ENCODE peak calls at places on chromosomes 2 and 18, in four cellular contexts. X is IMR-90; A is heart right ventricle; O is effector memory CD4-positive, alpha-beta T cell. I is an unnamed sample.

GRCh38 chr18:76972838-76973237 is 150.5 kb downstream of the ZNF236 start:
- DNase-seq in X (no peak), A (no peak), O (no peak), I (no peak)

GRCh38 chr2:108531674-108532055 is 2.6 kb upstream of the LIMS1 start:
- DNase-seq in X (no peak), A (no peak), O (no peak), I (no peak)

GRCh38 chr2:182866461-182867369 is at the start of gene FRZB:
- DNase-seq in X (peak; percentile 73), A (peak; percentile 61), O (no peak), I (peak; percentile 77)

GRCh38 chr2:36266536-36267121 is 88.9 kb upstream of the CRIM1 start:
- DNase-seq in X (no peak), A (no peak), O (no peak), I (no peak)

GRCh38 chr2:238387376-238387775 is 39.4 kb upstream of the ASB1 start:
- DNase-seq in X (no peak), A (no peak), O (no peak), I (no peak)

GRCh38 chr2:144217853-144218633 is 301.9 kb downstream of the ZEB2 start:
- DNase-seq in X (peak; percentile 35), A (no peak), O (no peak), I (no peak)

GRCh38 chr2:121860033-121860810 is 104.8 kb downstream of the TSN start:
- DNase-seq in X (peak; percentile 93), A (no peak), O (no peak), I (no peak)

GRCh38 chr2:239019193-239019581 is 171.3 kb downstream of the TWIST2 start:
- DNase-seq in X (no peak), A (no peak), O (no peak), I (no peak)

GRCh38 chr2:2823061-2823753 is 492.1 kb upstream of the MYT1L start:
- DNase-seq in X (no peak), A (no peak), O (no peak), I (no peak)

GRCh38 chr18:8277270-8277669 is 332.0 kb upstream of the RAB12 start:
- DNase-seq in X (peak; percentile 50), A (no peak), O (no peak), I (no peak)

GRCh38 chr2:4763009-4763408 is 929.2 kb upstream of the SOX11 start:
- DNase-seq in X (no peak), A (no peak), O (no peak), I (peak; percentile 82)

GRCh38 chr2:220533485-220533884 is 906.1 kb downstream of the SLC4A3 start:
- DNase-seq in X (peak; percentile 57), A (no peak), O (no peak), I (peak; percentile 43)

GRCh38 chr2:165008916-165009315 is 53.6 kb upstream of the SLC38A11 start:
- DNase-seq in X (no peak), A (no peak), O (no peak), I (no peak)
- H3K4me3 ChIP-seq in X (no peak overlapping the region), A (no peak overlapping the region), O (no peak overlapping the region), I (no peak overlapping the region)

DNA sequence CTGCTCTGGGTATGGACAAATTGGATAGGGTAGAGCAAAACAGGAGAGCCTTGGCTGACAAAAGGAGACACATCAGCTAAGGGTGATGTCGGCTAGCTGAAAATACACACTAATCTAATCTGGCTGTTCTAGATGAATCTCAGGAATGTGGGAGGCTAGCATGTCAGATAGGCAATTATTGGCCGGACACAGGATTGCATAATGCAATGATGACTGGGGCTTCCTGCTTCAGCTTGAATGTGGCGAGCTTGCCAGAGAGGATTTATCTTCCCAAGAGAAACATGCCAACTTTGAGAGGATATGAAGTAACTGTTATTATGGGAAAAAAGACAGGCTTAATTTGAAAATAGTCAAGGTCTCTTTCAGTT is 102.3 kb downstream of the TRIB2 start:
- DNase-seq in X (peak; percentile 99), A (no peak), O (no peak), I (peak; percentile 47)
- H3K4me1 ChIP-seq in X (peaks cover 13% of the 10 kb centered on the region), A (peaks cover 37% of the 10 kb centered on the region), O (no peaks in the 10 kb centered on the region), I (peaks cover 14% of the 10 kb centered on the region)

DNA sequence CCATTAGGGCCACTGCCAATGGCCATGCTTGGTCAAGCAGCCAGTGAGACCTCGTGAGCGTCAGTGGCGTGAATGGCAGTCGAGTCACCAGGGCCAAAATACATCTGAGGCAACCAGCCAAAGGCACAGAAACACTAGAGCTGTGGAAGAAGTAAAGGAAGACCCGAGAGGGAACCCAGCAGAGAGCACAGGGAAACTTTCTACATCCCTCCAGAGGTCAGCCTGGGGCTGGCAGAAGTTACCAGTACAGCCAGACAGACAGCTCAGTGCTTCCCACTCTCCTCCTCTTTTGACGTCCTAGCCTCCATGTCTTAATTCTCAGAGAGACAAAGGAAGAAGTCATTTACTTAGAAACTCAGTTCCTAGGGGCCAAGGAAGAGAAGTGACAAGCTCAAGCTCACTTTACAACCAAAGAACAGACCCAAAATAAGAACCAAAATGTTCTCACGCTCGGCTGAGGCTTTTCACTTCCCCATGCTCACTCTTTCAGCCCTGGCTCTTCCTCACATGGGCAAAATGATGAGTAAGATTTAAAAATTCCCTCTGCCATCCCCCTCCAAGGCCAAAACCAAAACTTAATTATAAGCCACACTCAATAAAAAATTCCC is 8.7 kb downstream of the CYRIA start:
- DNase-seq in X (no peak), A (no peak), O (no peak), I (no peak)
- H3K4me3 ChIP-seq in X (no peak overlapping the region), A (no peak overlapping the region), O (no peak overlapping the region), I (no peak overlapping the region)

GRCh38 chr2:9767656-9768281 is 75.5 kb upstream of the TAF1B start:
- DNase-seq in X (no peak), A (no peak), O (no peak), I (no peak)
- H3K4me1 ChIP-seq in X (peaks cover 9% of the 10 kb centered on the region), A (peaks cover 19% of the 10 kb centered on the region), O (peaks cover 11% of the 10 kb centered on the region), I (peaks cover 9% of the 10 kb centered on the region)

GRCh38 chr2:216633616-216634316 is 546 bp downstream of the IGFBP2 start:
- DNase-seq in X (no peak), A (no peak), O (no peak), I (peak; percentile 36)
- H3K4me3 ChIP-seq in X (peak overlapping the region; percentile 48), A (peak overlapping the region; percentile 74), O (no peak overlapping the region), I (peak overlapping the region; percentile 79)

DNA sequence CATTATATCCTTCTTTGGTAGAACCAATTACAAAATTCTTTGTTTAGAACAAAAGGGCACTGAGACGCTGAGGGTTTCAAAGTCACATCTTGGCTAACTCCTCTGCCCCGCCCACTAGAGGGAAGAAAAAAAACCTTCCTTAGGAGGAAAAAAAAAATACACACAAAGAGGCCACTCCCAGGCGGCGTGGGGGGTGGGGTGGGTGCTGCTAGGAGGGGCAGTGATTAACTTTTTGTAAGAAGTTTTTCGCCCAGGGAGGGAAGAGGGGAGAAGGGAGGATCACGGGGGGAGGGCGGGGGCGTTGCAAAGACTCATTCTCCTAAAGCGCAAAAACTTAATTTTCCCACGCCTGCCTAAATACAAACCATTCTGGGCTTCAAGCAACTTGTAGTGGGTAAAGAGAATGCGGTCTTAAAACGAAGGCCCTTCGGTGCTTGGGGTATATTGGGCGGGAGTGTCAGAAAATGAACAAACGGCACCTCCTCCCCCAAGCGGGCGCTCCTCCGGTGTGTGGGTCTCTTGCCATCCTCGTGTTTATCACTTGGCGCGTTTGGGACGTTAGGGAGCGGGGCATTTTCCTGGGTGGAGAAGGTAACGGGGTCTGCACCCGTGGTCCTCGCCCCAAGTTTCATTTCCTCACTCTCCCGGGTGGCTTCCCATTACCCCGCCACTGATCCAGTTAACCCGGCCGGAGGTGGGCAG is 1.7 kb downstream of the CXCR4 start:
- DNase-seq in X (no peak), A (peak; percentile 63), O (peak; percentile 63), I (peak; percentile 73)
- H3K4me1 ChIP-seq in X (peaks cover 1% of the 10 kb centered on the region), A (peaks cover 22% of the 10 kb centered on the region), O (peaks cover 20% of the 10 kb centered on the region), I (peaks cover 27% of the 10 kb centered on the region)

DNA sequence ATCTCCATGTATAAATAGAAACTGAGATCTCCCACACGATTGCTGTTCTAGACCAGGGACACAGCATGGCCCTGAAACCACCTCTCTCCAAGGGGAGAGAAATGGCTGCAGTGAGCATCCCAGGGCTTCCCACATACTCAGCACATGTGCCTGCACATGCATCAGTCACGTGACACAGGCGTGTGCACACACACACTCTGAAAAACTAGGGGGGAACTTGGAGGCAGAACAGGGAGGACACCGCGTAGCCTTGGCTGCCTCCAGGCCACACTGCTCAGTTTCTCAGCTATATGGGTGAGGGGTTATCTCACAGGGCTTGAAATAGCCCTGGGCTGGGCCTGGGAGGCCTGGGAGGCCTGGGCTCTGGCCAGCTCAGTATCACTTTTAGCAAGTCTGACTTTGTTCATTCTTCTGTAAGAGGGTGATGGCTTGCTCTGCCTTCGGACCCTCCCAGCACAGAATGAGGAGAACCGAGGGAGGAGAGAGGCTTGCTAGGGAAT is 66.9 kb downstream of the EMX1 start:
- DNase-seq in X (no peak), A (peak; percentile 64), O (no peak), I (no peak)
- H3K4me3 ChIP-seq in X (no peak overlapping the region), A (no peak overlapping the region), O (no peak overlapping the region), I (no peak overlapping the region)

I was measured in SJCRH30.